ENCODE peak calls at places on chromosomes 11 and 22, in four cellular contexts. One of them, this sample, is unnamed.

GRCh38 chr11:66568124-66568916 is at the start of gene CTSF:
- DNase-seq in kidney: peak; percentile 94
- DNase-seq in upper lobe of right lung: peak; percentile 94
- DNase-seq in sigmoid colon: peak; percentile 95
- DNase-seq in this sample: peak; percentile 95

GRCh38 chr11:88414981-88415391 is 77.5 kb upstream of the CTSC start:
- DNase-seq in kidney: no peak
- DNase-seq in upper lobe of right lung: no peak
- DNase-seq in sigmoid colon: no peak
- DNase-seq in this sample: no peak

GRCh38 chr11:108705061-108705460 is 40.2 kb downstream of the DDX10 start:
- DNase-seq in kidney: no peak
- DNase-seq in upper lobe of right lung: no peak
- DNase-seq in sigmoid colon: no peak
- DNase-seq in this sample: no peak

GRCh38 chr11:44936527-44936926 is 14.2 kb downstream of the TP53I11 start:
- DNase-seq in kidney: peak; percentile 88
- DNase-seq in upper lobe of right lung: peak; percentile 83
- DNase-seq in sigmoid colon: peak; percentile 89
- DNase-seq in this sample: peak; percentile 89

GRCh38 chr11:117703209-117703608 is 93.8 kb downstream of the DSCAML1 start:
- DNase-seq in kidney: no peak
- DNase-seq in upper lobe of right lung: no peak
- DNase-seq in sigmoid colon: no peak
- DNase-seq in this sample: no peak

GRCh38 chr11:16860632-16861031 is 122.2 kb downstream of the C11orf58 start:
- DNase-seq in kidney: no peak
- DNase-seq in upper lobe of right lung: no peak
- DNase-seq in sigmoid colon: no peak
- DNase-seq in this sample: no peak

GRCh38 chr11:95923441-95923729 is 522 bp downstream of the MTMR2 start:
- DNase-seq in kidney: no peak
- DNase-seq in upper lobe of right lung: no peak
- DNase-seq in sigmoid colon: no peak
- DNase-seq in this sample: no peak

GRCh38 chr11:33970984-33971466 is 79.1 kb upstream of the LMO2 start:
- DNase-seq in kidney: no peak
- DNase-seq in upper lobe of right lung: no peak
- DNase-seq in sigmoid colon: peak; percentile 68
- DNase-seq in this sample: no peak

GRCh38 chr11:95904009-95904650 is 19.8 kb downstream of the MTMR2 start:
- DNase-seq in kidney: no peak
- DNase-seq in upper lobe of right lung: no peak
- DNase-seq in sigmoid colon: no peak
- DNase-seq in this sample: no peak

GRCh38 chr22:27416553-27417427 is 384.8 kb downstream of the MN1 start:
- DNase-seq in kidney: no peak
- DNase-seq in upper lobe of right lung: no peak
- DNase-seq in sigmoid colon: no peak
- DNase-seq in this sample: no peak

GRCh38 chr11:108775324-108775723 is 110.5 kb downstream of the DDX10 start:
- DNase-seq in kidney: no peak
- DNase-seq in upper lobe of right lung: no peak
- DNase-seq in sigmoid colon: no peak
- DNase-seq in this sample: no peak

GRCh38 chr11:64959498-64959897 is 12.4 kb downstream of the MAJIN start:
- DNase-seq in kidney: no peak
- DNase-seq in upper lobe of right lung: no peak
- DNase-seq in sigmoid colon: no peak
- DNase-seq in this sample: no peak

GRCh38 chr22:16824718-16825687 is at the start of gene XKR3:
- DNase-seq in kidney: no peak
- DNase-seq in upper lobe of right lung: no peak
- DNase-seq in sigmoid colon: no peak
- DNase-seq in this sample: no peak

GRCh38 chr11:65625628-65626342 is 10.2 kb downstream of the PCNX3 start:
- DNase-seq in kidney: peak; percentile 84
- DNase-seq in upper lobe of right lung: peak; percentile 83
- DNase-seq in sigmoid colon: no peak
- DNase-seq in this sample: peak; percentile 93

GRCh38 chr11:30917859-30918478 is 331.8 kb upstream of the MPPED2 start:
- DNase-seq in kidney: no peak
- DNase-seq in upper lobe of right lung: no peak
- DNase-seq in sigmoid colon: no peak
- DNase-seq in this sample: no peak

GRCh38 chr22:43931771-43932170 is 8.2 kb downstream of the PNPLA3 start:
- DNase-seq in kidney: no peak
- DNase-seq in upper lobe of right lung: no peak
- DNase-seq in sigmoid colon: no peak
- DNase-seq in this sample: no peak

GRCh38 chr11:109914038-109914437 is 179.2 kb upstream of the ZC3H12C start:
- DNase-seq in kidney: no peak
- DNase-seq in upper lobe of right lung: no peak
- DNase-seq in sigmoid colon: no peak
- DNase-seq in this sample: no peak

GRCh38 chr11:109229682-109230081 is 192.3 kb upstream of the C11orf87 start:
- DNase-seq in kidney: no peak
- DNase-seq in upper lobe of right lung: no peak
- DNase-seq in sigmoid colon: no peak
- DNase-seq in this sample: no peak

GRCh38 chr22:49013707-49014106 is 814.0 kb downstream of the BRD1 start:
- DNase-seq in kidney: no peak
- DNase-seq in upper lobe of right lung: peak; percentile 54
- DNase-seq in sigmoid colon: peak; percentile 35
- DNase-seq in this sample: no peak
- H3K27ac ChIP-seq in kidney: no peak overlapping the region
- H3K27ac ChIP-seq in upper lobe of right lung: no peak overlapping the region
- H3K27ac ChIP-seq in sigmoid colon: no peak overlapping the region
- H3K27ac ChIP-seq in this sample: no peak overlapping the region

GRCh38 chr22:46454910-46455269 is 82.5 kb downstream of the CELSR1 start:
- DNase-seq in kidney: no peak
- DNase-seq in upper lobe of right lung: no peak
- DNase-seq in sigmoid colon: no peak
- DNase-seq in this sample: no peak
- TF ChIP-seq CTCF in kidney: no peak
- TF ChIP-seq CTCF in upper lobe of right lung: no peak
- TF ChIP-seq CTCF in sigmoid colon: no peak
- TF ChIP-seq CTCF in this sample: no peak

DNA sequence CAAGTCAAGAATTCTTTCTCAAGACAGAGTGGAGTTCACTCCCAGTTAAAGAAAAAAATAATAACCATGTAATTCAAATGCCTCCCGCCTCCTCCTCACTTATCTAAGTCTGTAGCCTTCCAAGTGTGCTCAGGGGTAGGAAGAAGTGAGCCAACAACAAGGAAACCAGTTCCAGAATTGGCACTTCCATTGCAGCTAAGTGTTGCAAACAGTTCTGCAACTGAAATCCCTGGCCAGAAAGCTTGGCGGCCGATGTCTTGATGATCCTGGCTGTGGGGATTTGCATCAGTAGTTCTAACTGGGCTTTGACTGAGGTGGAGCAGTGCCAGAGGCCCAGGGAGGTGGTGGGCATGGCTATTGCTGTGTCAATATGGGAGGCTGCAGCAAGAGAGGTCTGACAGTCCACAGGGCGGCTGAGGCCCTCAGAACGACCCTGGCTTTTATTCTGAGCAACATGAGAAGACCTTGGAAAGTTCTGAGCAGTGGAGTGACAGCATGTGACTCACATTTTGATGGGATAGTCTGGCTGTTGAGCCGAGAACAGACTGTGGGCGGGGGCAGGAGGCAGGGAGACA is 19.2 kb downstream of the DHCR7 start:
- DNase-seq in kidney: no peak
- DNase-seq in upper lobe of right lung: peak; percentile 65
- DNase-seq in sigmoid colon: no peak
- DNase-seq in this sample: no peak
- H3K27ac ChIP-seq in kidney: no peak overlapping the region
- H3K27ac ChIP-seq in upper lobe of right lung: no peak overlapping the region
- H3K27ac ChIP-seq in sigmoid colon: peak overlapping the region; percentile 14
- H3K27ac ChIP-seq in this sample: no peak overlapping the region

DNA sequence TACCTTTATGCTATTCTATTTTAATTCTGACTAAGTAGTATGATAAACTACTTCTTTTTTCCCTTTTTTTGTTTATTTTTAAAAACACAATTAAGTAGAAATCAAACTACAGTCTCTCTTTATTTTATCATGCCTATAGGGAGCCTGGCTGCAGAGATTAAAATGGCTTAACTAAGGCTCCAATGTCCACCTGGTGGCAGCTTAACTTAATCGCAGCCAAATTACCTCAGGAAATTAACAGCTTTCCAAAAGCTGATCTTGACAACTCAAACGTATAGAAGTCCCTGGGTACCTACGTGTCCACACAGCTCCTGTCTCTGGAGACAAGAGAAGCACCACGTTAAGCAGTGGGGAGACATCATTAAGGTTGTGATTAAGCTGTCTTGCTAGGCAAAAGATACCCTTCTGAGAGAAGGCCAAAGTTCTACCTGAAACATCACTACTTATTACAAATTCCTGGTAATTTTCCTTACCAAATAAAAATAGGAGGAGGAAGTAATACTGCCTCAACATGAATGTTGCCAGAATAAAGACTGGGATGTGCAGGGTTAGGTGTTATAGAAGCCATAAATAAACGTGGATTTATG is 63.2 kb upstream of the SNX19 start:
- DNase-seq in kidney: no peak
- DNase-seq in upper lobe of right lung: no peak
- DNase-seq in sigmoid colon: no peak
- DNase-seq in this sample: no peak
- TF ChIP-seq CTCF in kidney: peak; percentile 26
- TF ChIP-seq CTCF in upper lobe of right lung: no peak
- TF ChIP-seq CTCF in sigmoid colon: no peak
- TF ChIP-seq CTCF in this sample: no peak

DNA sequence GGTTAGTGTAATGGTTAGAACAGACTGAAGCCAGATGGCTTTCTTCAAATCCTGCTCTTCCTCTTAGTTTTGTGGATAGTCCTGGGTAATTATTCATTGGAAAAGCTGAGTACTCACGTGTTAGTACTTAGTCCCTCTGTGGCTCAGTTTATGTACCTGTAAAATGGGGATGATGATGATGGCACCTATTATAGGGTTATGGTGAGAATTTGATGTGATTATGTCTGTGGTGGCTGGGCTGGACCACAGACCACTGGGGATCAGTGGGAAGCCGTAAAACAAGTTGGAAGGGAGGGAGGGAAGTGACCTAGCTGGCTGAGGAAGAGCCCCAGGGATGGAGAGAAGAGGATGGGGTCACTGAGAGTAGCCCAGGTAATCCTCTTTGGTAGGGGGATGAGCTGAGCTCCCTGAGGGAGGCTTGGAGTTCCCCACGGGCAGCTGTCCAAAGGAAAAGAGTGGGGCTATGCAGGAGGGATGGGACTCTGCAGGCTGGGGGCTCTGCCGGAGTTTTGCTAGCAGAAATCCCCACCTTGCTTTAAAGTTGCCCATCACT is 19.8 kb downstream of the ARHGEF17 start:
- DNase-seq in kidney: no peak
- DNase-seq in upper lobe of right lung: no peak
- DNase-seq in sigmoid colon: no peak
- DNase-seq in this sample: no peak
- H3K27ac ChIP-seq in kidney: no peak overlapping the region
- H3K27ac ChIP-seq in upper lobe of right lung: no peak overlapping the region
- H3K27ac ChIP-seq in sigmoid colon: peak overlapping the region; percentile 99
- H3K27ac ChIP-seq in this sample: peak overlapping the region; percentile 34

GRCh38 chr11:1868636-1869291 is 15.9 kb downstream of the LSP1 start:
- DNase-seq in kidney: peak; percentile 73
- DNase-seq in upper lobe of right lung: peak; percentile 51
- DNase-seq in sigmoid colon: no peak
- DNase-seq in this sample: peak; percentile 80

GRCh38 chr11:1870326-1870696 is 17.4 kb downstream of the LSP1 start:
- DNase-seq in kidney: peak; percentile 65
- DNase-seq in upper lobe of right lung: peak; percentile 59
- DNase-seq in sigmoid colon: no peak
- DNase-seq in this sample: peak; percentile 72

GRCh38 chr11:1868056-1868635 is 15.3 kb downstream of the LSP1 start:
- DNase-seq in kidney: peak; percentile 61
- DNase-seq in upper lobe of right lung: peak; percentile 56
- DNase-seq in sigmoid colon: no peak
- DNase-seq in this sample: no peak

GRCh38 chr11:1870721-1871466 is 18.0 kb downstream of the LSP1 start:
- DNase-seq in kidney: peak; percentile 68
- DNase-seq in upper lobe of right lung: peak; percentile 76
- DNase-seq in sigmoid colon: peak; percentile 65
- DNase-seq in this sample: peak; percentile 84

GRCh38 chr11:1869427-1870325 is 16.8 kb downstream of the LSP1 start:
- DNase-seq in kidney: peak; percentile 67
- DNase-seq in upper lobe of right lung: peak; percentile 57
- DNase-seq in sigmoid colon: no peak
- DNase-seq in this sample: peak; percentile 84
- TF ChIP-seq CTCF in kidney: no peak
- TF ChIP-seq CTCF in upper lobe of right lung: no peak
- TF ChIP-seq CTCF in sigmoid colon: no peak
- TF ChIP-seq CTCF in this sample: peak; percentile 19

GRCh38 chr11:20518323-20518834 is 81.0 kb upstream of the SLC6A5 start:
- DNase-seq in kidney: no peak
- DNase-seq in upper lobe of right lung: peak; percentile 60
- DNase-seq in sigmoid colon: no peak
- DNase-seq in this sample: no peak
- H3K27ac ChIP-seq in kidney: no peak overlapping the region
- H3K27ac ChIP-seq in upper lobe of right lung: no peak overlapping the region
- H3K27ac ChIP-seq in sigmoid colon: no peak overlapping the region
- H3K27ac ChIP-seq in this sample: no peak overlapping the region

This sample was measured in spleen.